ENCODE peak calls at places on chromosomes 1 and 21, in four cellular contexts. One of them, this sample, is unnamed.

GRCh38 chr1:119773711-119774241 is 5.1 kb upstream of the HMGCS2 start:
- DNase-seq in epithelial cell of esophagus: peak; percentile 56
- DNase-seq in GM12864: no peak
- DNase-seq in bronchial epithelial cell: peak; percentile 27
- DNase-seq in this sample: peak; percentile 11

GRCh38 chr1:216459651-216460200 is 36.5 kb upstream of the USH2A start:
- DNase-seq in GM12864: no peak
- DNase-seq in bronchial epithelial cell: no peak
- DNase-seq in epithelial cell of esophagus: peak; percentile 11
- DNase-seq in this sample: no peak

GRCh38 chr1:203666621-203667020 is 40.0 kb downstream of the ATP2B4 start:
- DNase-seq in epithelial cell of esophagus: no peak
- DNase-seq in bronchial epithelial cell: no peak
- DNase-seq in GM12864: no peak
- DNase-seq in this sample: no peak

GRCh38 chr1:60170709-60171108 is 97.1 kb upstream of the C1orf87 start:
- DNase-seq in epithelial cell of esophagus: no peak
- DNase-seq in GM12864: no peak
- DNase-seq in bronchial epithelial cell: no peak
- DNase-seq in this sample: no peak

GRCh38 chr1:109246141-109246551 is 3.2 kb upstream of the CELSR2 start:
- DNase-seq in epithelial cell of esophagus: no peak
- DNase-seq in GM12864: no peak
- DNase-seq in bronchial epithelial cell: no peak
- DNase-seq in this sample: no peak

GRCh38 chr1:181618559-181618958 is 135.2 kb downstream of the CACNA1E start:
- DNase-seq in GM12864: no peak
- DNase-seq in epithelial cell of esophagus: no peak
- DNase-seq in bronchial epithelial cell: no peak
- DNase-seq in this sample: no peak

GRCh38 chr1:200351826-200352549 is 57.8 kb downstream of the ZNF281 start:
- DNase-seq in bronchial epithelial cell: peak; percentile 79
- DNase-seq in epithelial cell of esophagus: peak; percentile 58
- DNase-seq in GM12864: no peak
- DNase-seq in this sample: peak; percentile 57

GRCh38 chr1:15218287-15219279 is 28.4 kb upstream of the FHAD1 start:
- DNase-seq in epithelial cell of esophagus: no peak
- DNase-seq in GM12864: no peak
- DNase-seq in bronchial epithelial cell: peak; percentile 31
- DNase-seq in this sample: peak; percentile 83

GRCh38 chr21:32468567-32469175 is 56.2 kb downstream of the EVA1C start:
- DNase-seq in GM12864: no peak
- DNase-seq in epithelial cell of esophagus: no peak
- DNase-seq in bronchial epithelial cell: no peak
- DNase-seq in this sample: no peak

GRCh38 chr1:54604572-54605370 is 18.6 kb downstream of the FAM151A start:
- DNase-seq in GM12864: no peak
- DNase-seq in epithelial cell of esophagus: peak; percentile 65
- DNase-seq in bronchial epithelial cell: peak; percentile 66
- DNase-seq in this sample: peak; percentile 52

GRCh38 chr1:15056515-15057285 is 96.8 kb upstream of the TMEM51 start:
- DNase-seq in bronchial epithelial cell: peak; percentile 22
- DNase-seq in epithelial cell of esophagus: peak; percentile 15
- DNase-seq in GM12864: no peak
- DNase-seq in this sample: peak; percentile 67

GRCh38 chr1:70210820-70211219 is 5.4 kb upstream of the LRRC40 start:
- DNase-seq in bronchial epithelial cell: no peak
- DNase-seq in GM12864: no peak
- DNase-seq in epithelial cell of esophagus: no peak
- DNase-seq in this sample: no peak